ENCODE peak calls at places on chromosomes 5 and 9, in five cellular contexts. D is mammary epithelial cell, M is adrenal gland, T is astrocyte, R is gastrocnemius medialis. C is an unnamed sample.

GRCh38 chr5:135887881-135888614 is 7.6 kb downstream of the IL9 start:
- DNase-seq in M (no peak), R (no peak), D (no peak), T (peak), C (no peak)

GRCh38 chr5:5424736-5425135 is 2.3 kb downstream of the ICE1 start:
- DNase-seq in R (no peak), D (no peak), M (no peak), T (peak), C (no peak)

GRCh38 chr5:115456056-115456455 is 88.5 kb downstream of the FEM1C start:
- DNase-seq in D (no peak), R (no peak), T (no peak), M (no peak), C (no peak)

GRCh38 chr9:72533322-72533721 is 11.9 kb downstream of the TMC1 start:
- DNase-seq in T (peak), R (no peak), D (peak), M (no peak), C (no peak)

GRCh38 chr9:86749530-86750275 is 197.6 kb downstream of the GAS1 start:
- DNase-seq in D (no peak), M (no peak), R (no peak), T (peak), C (no peak)

GRCh38 chr5:32346869-32347268 is 34.1 kb upstream of the MTMR12 start:
- DNase-seq in R (no peak), D (no peak), M (no peak), T (no peak), C (no peak)

GRCh38 chr5:38827525-38827924 is 18.3 kb upstream of the OSMR start:
- DNase-seq in R (no peak), T (peak), D (no peak), M (no peak), C (peak)

GRCh38 chr9:92476962-92477361 is 5.3 kb downstream of the ASPN start:
- DNase-seq in M (no peak), T (no peak), D (no peak), R (no peak), C (no peak)

GRCh38 chr5:164345173-164345572 is 839.8 kb downstream of the MAT2B start:
- DNase-seq in M (no peak), D (no peak), R (no peak), T (peak), C (peak)

GRCh38 chr5:2000591-2000990 is 117.9 kb upstream of the IRX4 start:
- DNase-seq in T (no peak), D (no peak), M (no peak), R (no peak), C (no peak)

DNA sequence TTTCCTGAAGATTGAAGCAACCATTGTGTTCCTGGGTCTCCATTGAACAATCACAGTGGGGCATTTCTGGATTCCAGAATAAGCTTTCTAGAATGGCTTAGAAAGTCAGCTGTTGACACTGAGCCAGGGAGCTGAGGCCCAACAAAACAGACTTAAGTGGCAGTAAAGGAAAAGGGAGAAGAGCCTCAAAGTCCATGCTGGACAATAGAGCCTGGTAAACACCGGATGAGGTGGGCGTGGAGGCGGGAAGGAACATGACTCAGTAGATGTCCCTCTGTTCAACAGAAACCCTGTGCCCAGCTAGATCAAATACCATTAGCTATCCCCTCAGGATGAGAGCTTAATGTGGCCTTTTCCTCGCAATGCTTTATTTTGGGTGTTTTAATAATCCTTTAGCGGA is 14.7 kb downstream of the SPARC start:
- DNase-seq in D (peak), T (peak), M (peak), R (no peak), C (no peak)
- H3K27ac ChIP-seq in D (peak), T (peak), M (peak), R (peak), C (peak)

DNA sequence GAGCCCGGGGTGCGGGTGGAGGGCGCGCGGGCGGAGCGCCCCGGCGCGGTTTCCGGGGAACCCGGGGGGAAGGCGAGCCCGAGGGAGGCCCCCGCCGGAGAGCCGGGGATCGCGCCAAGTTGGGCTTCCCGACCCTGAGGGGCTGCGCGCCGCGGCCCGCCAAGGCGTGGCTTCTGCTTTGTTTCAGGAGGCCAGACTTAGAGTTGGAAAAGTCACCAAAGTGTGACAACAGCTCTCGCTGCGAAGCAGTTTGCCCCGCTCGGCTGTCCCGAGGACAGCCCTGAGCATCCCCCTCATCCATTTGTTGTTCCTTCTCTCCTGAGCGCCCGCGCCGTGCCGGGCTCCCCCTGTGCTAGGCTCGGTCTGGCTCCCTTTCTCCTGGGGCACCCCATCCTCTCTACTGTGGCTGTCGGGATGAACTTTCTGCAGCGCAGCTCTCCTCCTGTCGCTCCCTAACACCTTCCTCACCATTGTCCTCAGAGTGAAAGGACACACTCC is 410 bp downstream of the GLIPR2 start:
- DNase-seq in M (no peak), R (no peak), D (no peak), T (no peak), C (no peak)
- H3K27ac ChIP-seq in M (peak), R (peak), D (no peak), T (no peak), C (no peak)

GRCh38 chr5:13735686-13736085 is 208.8 kb downstream of the DNAH5 start:
- DNase-seq in D (no peak), M (no peak), R (no peak), T (no peak), C (no peak)

GRCh38 chr5:13731229-13731628 is 213.3 kb downstream of the DNAH5 start:
- DNase-seq in D (no peak), T (no peak), M (no peak), R (no peak), C (no peak)
- H3K27ac ChIP-seq in D (no peak), T (no peak), M (no peak), R (no peak), C (no peak)

GRCh38 chr5:175690586-175690985 is 32.7 kb downstream of the HRH2 start:
- DNase-seq in T (no peak), D (no peak), R (no peak), M (no peak), C (no peak)

GRCh38 chr5:175689147-175689991 is 31.5 kb downstream of the HRH2 start:
- DNase-seq in R (peak), T (peak), M (no peak), D (peak), C (peak)

GRCh38 chr5:175691761-175692160 is 33.9 kb downstream of the HRH2 start:
- DNase-seq in M (no peak), T (no peak), R (no peak), D (no peak), C (no peak)

GRCh38 chr5:175688352-175689146 is 30.7 kb downstream of the HRH2 start:
- DNase-seq in R (no peak), T (no peak), D (no peak), M (no peak), C (no peak)

DNA sequence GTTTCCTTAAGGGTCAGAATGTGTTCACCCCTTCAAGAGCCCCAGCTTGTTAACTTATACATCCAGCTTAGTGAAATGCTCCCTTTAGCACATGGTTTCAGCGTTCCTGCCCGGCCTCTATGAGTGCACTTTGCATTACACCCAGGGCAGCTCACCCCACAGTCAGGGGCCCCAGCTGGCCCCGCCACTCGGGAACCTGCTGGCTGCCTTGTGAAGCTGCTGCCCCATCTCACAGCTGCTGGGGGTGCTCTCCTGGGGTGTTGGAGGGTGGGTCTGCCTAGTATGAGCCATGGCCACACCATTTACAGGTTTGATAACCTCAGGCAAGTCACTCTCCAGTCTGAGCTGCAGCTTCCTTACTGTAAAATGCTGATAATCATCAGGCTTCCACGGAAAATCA is 32.2 kb downstream of the HRH2 start:
- DNase-seq in T (no peak), D (no peak), M (no peak), R (no peak), C (no peak)
- H3K27ac ChIP-seq in T (no peak), D (no peak), M (no peak), R (no peak), C (no peak)